ENCODE peak calls at places on chromosome 14, in five cellular contexts. N, L, K, X and I are unnamed samples.
A peak's percentile ranks its signal among the peaks of the same experiment; 100 is the strongest.

GRCh38 chr14:102370305-102370809 is 7.6 kb downstream of the TECPR2 start:
- DNase-seq in L (no peak), X (no peak), K (no peak), N (no peak), I (no peak)

GRCh38 chr14:68349900-68350323 is 443.0 kb downstream of the ZFP36L1 start:
- DNase-seq in N (no peak), L (no peak), X (peak; percentile 39), K (peak; percentile 96), I (no peak)

GRCh38 chr14:67574156-67574555 is 25.9 kb downstream of the PIGH start:
- DNase-seq in L (no peak), K (no peak), N (no peak), X (no peak), I (no peak)

GRCh38 chr14:104681689-104682074 is 7.7 kb upstream of the INF2 start:
- DNase-seq in L (no peak), N (no peak), K (peak; percentile 81), X (peak; percentile 92), I (peak; percentile 71)

GRCh38 chr14:84085493-84085892 is 1444.5 kb upstream of the FLRT2 start:
- DNase-seq in N (no peak), K (no peak), L (no peak), X (no peak), I (no peak)

GRCh38 chr14:74038015-74038859 is 19.1 kb downstream of the BBOF1 start:
- DNase-seq in K (peak; percentile 76), L (peak; percentile 50), X (no peak), N (no peak), I (peak; percentile 56)

GRCh38 chr14:30656190-30656632 is 34.1 kb downstream of the SCFD1 start:
- DNase-seq in X (no peak), L (peak; percentile 17), K (peak; percentile 41), N (peak; percentile 11), I (peak; percentile 38)

GRCh38 chr14:23544511-23545447 is 6.8 kb downstream of the ZFHX2 start:
- DNase-seq in X (no peak), N (no peak), L (peak; percentile 82), K (no peak), I (no peak)

GRCh38 chr14:65531148-65531547 is 118.6 kb downstream of the FUT8 start:
- DNase-seq in N (no peak), X (no peak), K (no peak), L (no peak), I (no peak)

GRCh38 chr14:94816113-94816512 is 46.2 kb upstream of the GSC start:
- DNase-seq in K (no peak), L (no peak), X (no peak), N (no peak), I (no peak)

GRCh38 chr14:78143489-78144145 is 26.6 kb upstream of the NRXN3 start:
- DNase-seq in K (no peak), L (no peak), X (no peak), N (no peak), I (no peak)

GRCh38 chr14:72649603-72650227 is 244.2 kb downstream of the DPF3 start:
- DNase-seq in X (no peak), N (no peak), K (no peak), L (no peak), I (no peak)

GRCh38 chr14:103556976-103557758 is 5.3 kb downstream of the BAG5 start:
- DNase-seq in L (peak; percentile 63), N (no peak), X (no peak), K (no peak), I (no peak)

GRCh38 chr14:31265701-31266398 is 58.3 kb upstream of the HECTD1 start:
- DNase-seq in K (peak; percentile 62), N (no peak), X (peak; percentile 66), L (no peak), I (peak; percentile 63)

GRCh38 chr14:77613207-77613606 is 3.2 kb downstream of the SPTLC2 start:
- DNase-seq in X (no peak), L (no peak), N (no peak), K (no peak), I (no peak)

GRCh38 chr14:91901449-91902250 is 34.3 kb upstream of the TC2N start:
- DNase-seq in L (no peak), N (no peak), K (peak; percentile 58), X (peak; percentile 49), I (no peak)

GRCh38 chr14:68722186-68722585 is 70.7 kb downstream of the ZFP36L1 start:
- DNase-seq in L (no peak), K (no peak), N (no peak), X (no peak), I (no peak)

GRCh38 chr14:77125275-77126073 is 16.1 kb downstream of the ZDHHC22 start:
- DNase-seq in L (peak; percentile 58), X (no peak), N (no peak), K (no peak), I (no peak)

GRCh38 chr14:75232597-75232996 is 46.0 kb upstream of the FOS start:
- DNase-seq in X (no peak), L (no peak), K (no peak), N (no peak), I (no peak)

GRCh38 chr14:64763801-64764511 is 59.7 kb downstream of the PLEKHG3 start:
- DNase-seq in X (no peak), L (peak; percentile 70), K (peak; percentile 26), N (no peak), I (peak; percentile 59)

GRCh38 chr14:70585221-70585620 is 15.2 kb downstream of the MED6 start:
- DNase-seq in X (no peak), N (no peak), K (no peak), L (no peak), I (peak; percentile 36)

GRCh38 chr14:105876158-105876557 is 349.8 kb downstream of the TMEM121 start:
- DNase-seq in L (no peak), X (peak; percentile 11), K (no peak), N (no peak), I (no peak)

GRCh38 chr14:80167793-80168448 is 43.4 kb downstream of the DIO2 start:
- DNase-seq in L (no peak), X (no peak), K (no peak), N (no peak), I (no peak)

GRCh38 chr14:99247091-99247729 is 24.8 kb downstream of the BCL11B start:
- DNase-seq in K (no peak), N (no peak), L (peak; percentile 66), X (no peak), I (no peak)

GRCh38 chr14:77239412-77239811 is 31.6 kb downstream of the NGB start:
- DNase-seq in N (no peak), L (no peak), X (no peak), K (no peak), I (no peak)

GRCh38 chr14:35534884-35535793 is 1.2 kb downstream of the INSM2 start:
- DNase-seq in K (peak; percentile 63), N (peak; percentile 59), X (peak; percentile 63), L (peak; percentile 89), I (peak; percentile 89)

GRCh38 chr14:91575469-91576208 is 65.5 kb upstream of the PPP4R3A start:
- DNase-seq in X (no peak), N (no peak), K (no peak), L (peak; percentile 16), I (no peak)

GRCh38 chr14:72753879-72754400 is 140.0 kb downstream of the DPF3 start:
- DNase-seq in L (no peak), X (no peak), N (no peak), K (no peak), I (no peak)

GRCh38 chr14:98408713-98409112 is 863.3 kb downstream of the BCL11B start:
- DNase-seq in X (no peak), K (no peak), L (no peak), N (no peak), I (no peak)

GRCh38 chr14:62505045-62505444 is 540.2 kb downstream of the KCNH5 start:
- DNase-seq in L (no peak), N (no peak), X (no peak), K (no peak), I (no peak)

GRCh38 chr14:95315156-95315555 is 4.6 kb downstream of the CLMN start:
- DNase-seq in X (no peak), K (no peak), L (no peak), N (no peak), I (no peak)